ENCODE peak calls at places on chromosomes 11 and 22, in five cellular contexts. One of them, this sample, is unnamed.

GRCh38 chr11:131094828-131095227 is 178.5 kb upstream of the SNX19 start:
- DNase-seq in NCI-H1930: no peak
- DNase-seq in right cardiac atrium: no peak
- DNase-seq in KBM-7: no peak
- DNase-seq in lower leg skin: no peak
- DNase-seq in this sample: no peak

GRCh38 chr11:114984611-114985163 is 306.4 kb downstream of the NXPE2 start:
- DNase-seq in lower leg skin: no peak
- DNase-seq in NCI-H1930: no peak
- DNase-seq in KBM-7: no peak
- DNase-seq in right cardiac atrium: no peak
- DNase-seq in this sample: no peak

GRCh38 chr11:47057374-47057773 is 119.3 kb downstream of the ARFGAP2 start:
- DNase-seq in lower leg skin: no peak
- DNase-seq in right cardiac atrium: no peak
- DNase-seq in KBM-7: no peak
- DNase-seq in NCI-H1930: no peak
- DNase-seq in this sample: no peak

GRCh38 chr11:11218287-11218986 is 134.6 kb downstream of the CSNK2A3 start:
- DNase-seq in right cardiac atrium: peak
- DNase-seq in NCI-H1930: no peak
- DNase-seq in lower leg skin: no peak
- DNase-seq in KBM-7: no peak
- DNase-seq in this sample: no peak

GRCh38 chr11:47991266-47991830 is 11.0 kb downstream of the PTPRJ start:
- DNase-seq in NCI-H1930: no peak
- DNase-seq in lower leg skin: no peak
- DNase-seq in KBM-7: peak
- DNase-seq in right cardiac atrium: no peak
- DNase-seq in this sample: no peak

GRCh38 chr22:50683086-50683993 is 10.7 kb downstream of the SHANK3 start:
- DNase-seq in NCI-H1930: no peak
- DNase-seq in lower leg skin: no peak
- DNase-seq in right cardiac atrium: no peak
- DNase-seq in KBM-7: no peak
- DNase-seq in this sample: no peak

GRCh38 chr11:119377961-119378667 is 3.4 kb downstream of the USP2 start:
- DNase-seq in lower leg skin: no peak
- DNase-seq in NCI-H1930: no peak
- DNase-seq in right cardiac atrium: peak
- DNase-seq in KBM-7: no peak
- DNase-seq in this sample: no peak

GRCh38 chr11:110858556-110858921 is 146.3 kb upstream of the ARHGAP20 start:
- DNase-seq in NCI-H1930: no peak
- DNase-seq in KBM-7: no peak
- DNase-seq in right cardiac atrium: peak
- DNase-seq in lower leg skin: peak
- DNase-seq in this sample: no peak

GRCh38 chr22:26586556-26587325 is 3.2 kb downstream of the TPST2 start:
- DNase-seq in lower leg skin: no peak
- DNase-seq in KBM-7: peak
- DNase-seq in NCI-H1930: no peak
- DNase-seq in right cardiac atrium: no peak
- DNase-seq in this sample: no peak

GRCh38 chr11:129320485-129320884 is 55.2 kb upstream of the BARX2 start:
- DNase-seq in NCI-H1930: no peak
- DNase-seq in KBM-7: no peak
- DNase-seq in lower leg skin: no peak
- DNase-seq in right cardiac atrium: no peak
- DNase-seq in this sample: no peak

GRCh38 chr11:130523609-130524008 is 75.2 kb downstream of the ADAMTS15 start:
- DNase-seq in lower leg skin: peak
- DNase-seq in KBM-7: no peak
- DNase-seq in right cardiac atrium: peak
- DNase-seq in NCI-H1930: no peak
- DNase-seq in this sample: no peak

GRCh38 chr11:117303101-117303500 is 12.0 kb downstream of the BACE1-AS start:
- DNase-seq in KBM-7: no peak
- DNase-seq in NCI-H1930: no peak
- DNase-seq in right cardiac atrium: no peak
- DNase-seq in lower leg skin: no peak
- DNase-seq in this sample: no peak

GRCh38 chr22:46861468-46861867 is 99.0 kb downstream of the TBC1D22A start:
- DNase-seq in lower leg skin: no peak
- DNase-seq in right cardiac atrium: no peak
- DNase-seq in NCI-H1930: no peak
- DNase-seq in KBM-7: no peak
- DNase-seq in this sample: no peak

This sample was measured in Kasumi-1.